ENCODE peak calls at places on chromosomes 6 and 20, in eight cellular contexts. H is A673, S is left ventricle myocardium inferior, W is AG10803, U is GM12865, X is PC-3, A is pancreas, P is fibroblast of the aortic adventitia. Z is an unnamed sample.

GRCh38 chr6:118391086-118391485 is 157.0 kb upstream of the PLN start:
- DNase-seq in H (no peak), S (no peak), W (peak; percentile 29), U (no peak), X (no peak), A (no peak), P (no peak), Z (peak; percentile 25)

GRCh38 chr6:79750806-79751205 is 119.7 kb downstream of the SH3BGRL2 start:
- DNase-seq in H (peak; percentile 15), S (no peak), W (no peak), U (no peak), X (no peak), A (no peak), P (no peak), Z (no peak)

GRCh38 chr6:37575221-37575620 is 75.5 kb upstream of the CCDC167 start:
- DNase-seq in H (no peak), S (no peak), W (no peak), U (no peak), X (no peak), A (peak; percentile 1), P (no peak), Z (no peak)

GRCh38 chr6:26170951-26171841 is 84.0 kb downstream of the HFE start:
- DNase-seq in H (no peak), S (no peak), W (no peak), U (no peak), X (no peak), A (no peak), P (no peak), Z (no peak)

GRCh38 chr6:129748212-129748900 is 38.4 kb upstream of the ARHGAP18 start:
- DNase-seq in H (peak; percentile 68), S (no peak), W (peak; percentile 57), U (peak; percentile 91), X (peak; percentile 70), A (no peak), P (peak; percentile 60), Z (peak; percentile 61)

GRCh38 chr6:2020909-2021308 is 224.5 kb downstream of the GMDS start:
- DNase-seq in H (peak; percentile 65), S (no peak), W (peak; percentile 79), U (no peak), X (peak; percentile 42), A (no peak), P (peak; percentile 54), Z (peak; percentile 58)

GRCh38 chr6:41371992-41372525 is 36.7 kb downstream of the NCR2 start:
- DNase-seq in H (peak; percentile 38), S (no peak), W (peak; percentile 25), U (no peak), X (no peak), A (no peak), P (peak; percentile 16), Z (no peak)

GRCh38 chr6:166461821-166462460 is 79.2 kb upstream of the MPC1 start:
- DNase-seq in H (no peak), S (no peak), W (no peak), U (no peak), X (no peak), A (no peak), P (no peak), Z (no peak)

GRCh38 chr6:5644523-5645183 is 362.1 kb downstream of the NRN1 start:
- DNase-seq in H (no peak), S (no peak), W (no peak), U (no peak), X (peak; percentile 68), A (no peak), P (no peak), Z (no peak)

GRCh38 chr6:89895273-89895874 is 1.1 kb downstream of the GJA10 start:
- DNase-seq in H (peak; percentile 38), S (no peak), W (peak; percentile 34), U (no peak), X (peak; percentile 55), A (no peak), P (peak; percentile 53), Z (peak; percentile 69)

GRCh38 chr20:61909821-61910220 is 155.9 kb downstream of the TAF4 start:
- DNase-seq in H (no peak), S (no peak), W (no peak), U (no peak), X (no peak), A (peak; percentile 22), P (no peak), Z (no peak)

GRCh38 chr6:83192871-83193746 is at the start of the genes PGM3 and RWDD2A:
- DNase-seq in H (peak; percentile 93), S (peak; percentile 92), W (peak; percentile 84), U (peak; percentile 93), X (peak; percentile 80), A (peak; percentile 95), P (peak; percentile 80), Z (peak; percentile 84)

GRCh38 chr6:44431118-44431725 is 43.7 kb downstream of the CDC5L start:
- DNase-seq in H (peak; percentile 73), S (no peak), W (peak; percentile 76), U (peak; percentile 59), X (peak; percentile 72), A (no peak), P (peak; percentile 86), Z (peak; percentile 73)

GRCh38 chr20:10665027-10665561 is 8.7 kb downstream of the JAG1 start:
- DNase-seq in H (no peak), S (no peak), W (no peak), U (no peak), X (no peak), A (no peak), P (peak; percentile 62), Z (peak; percentile 33)

GRCh38 chr20:59618131-59618530 is 13.8 kb downstream of the PHACTR3 start:
- DNase-seq in H (no peak), S (no peak), W (no peak), U (no peak), X (no peak), A (no peak), P (no peak), Z (no peak)

GRCh38 chr6:19035454-19035853 is 648.3 kb downstream of the RNF144B start:
- DNase-seq in H (no peak), S (no peak), W (no peak), U (no peak), X (no peak), A (no peak), P (no peak), Z (no peak)

GRCh38 chr20:57378646-57379262 is 12.4 kb upstream of the RBM38 start:
- DNase-seq in H (no peak), S (no peak), W (no peak), U (peak; percentile 58), X (no peak), A (no peak), P (no peak), Z (no peak)

GRCh38 chr20:25695532-25696383 is 895 bp downstream of the ZNF337 start:
- DNase-seq in H (peak; percentile 18), S (no peak), W (peak; percentile 17), U (peak; percentile 26), X (peak; percentile 22), A (no peak), P (peak; percentile 14), Z (no peak)

GRCh38 chr6:107707346-107708270 is 116.5 kb downstream of the SCML4 start:
- DNase-seq in H (no peak), S (no peak), W (no peak), U (no peak), X (no peak), A (no peak), P (no peak), Z (no peak)

GRCh38 chr6:25103603-25104002 is 167.8 kb upstream of the RIPOR2 start:
- DNase-seq in H (no peak), S (no peak), W (no peak), U (no peak), X (no peak), A (no peak), P (no peak), Z (no peak)

GRCh38 chr6:154606457-154606856 is 96.0 kb upstream of the CNKSR3 start:
- DNase-seq in H (no peak), S (no peak), W (no peak), U (peak; percentile 88), X (no peak), A (no peak), P (no peak), Z (no peak)

GRCh38 chr6:34697544-34697836 is 923 bp upstream of the ILRUN start:
- DNase-seq in H (no peak), S (no peak), W (no peak), U (no peak), X (no peak), A (no peak), P (no peak), Z (no peak)
- H3K4me3 ChIP-seq in H (peak overlapping the region; percentile 97), S (peak overlapping the region; percentile 98), W (peak overlapping the region; percentile 86), U (peak overlapping the region; percentile 87), X (peak overlapping the region; percentile 74), A (peak overlapping the region; percentile 85), P (peak overlapping the region; percentile 90), Z (peak overlapping the region; percentile 59)

GRCh38 chr6:8483650-8484049 is 48.3 kb upstream of the SLC35B3 start:
- DNase-seq in H (no peak), S (no peak), W (no peak), U (no peak), X (no peak), A (no peak), P (no peak), Z (no peak)

GRCh38 chr6:8478418-8478817 is 43.1 kb upstream of the SLC35B3 start:
- DNase-seq in H (no peak), S (no peak), W (no peak), U (no peak), X (no peak), A (no peak), P (no peak), Z (no peak)

GRCh38 chr6:8481727-8482126 is 46.4 kb upstream of the SLC35B3 start:
- DNase-seq in H (peak; percentile 61), S (no peak), W (peak; percentile 15), U (peak; percentile 18), X (peak; percentile 38), A (no peak), P (peak; percentile 2), Z (no peak)
- TF ChIP-seq CTCF in H (peak; percentile 74), S (no peak), W (peak; percentile 51), U (peak; percentile 23), X (peak; percentile 64), A (no peak), P (peak; percentile 17), Z (peak; percentile 16)

GRCh38 chr6:14210077-14210476 is 92.5 kb downstream of the CD83 start:
- DNase-seq in H (no peak), S (no peak), W (no peak), U (no peak), X (no peak), A (no peak), P (no peak), Z (no peak)
- H3K4me3 ChIP-seq in H (peak overlapping the region; percentile 54), S (peak overlapping the region; percentile 89), W (no peak overlapping the region), U (peak overlapping the region; percentile 57), X (peak overlapping the region; percentile 82), A (no peak overlapping the region), P (no peak overlapping the region), Z (no peak overlapping the region)

GRCh38 chr6:17341117-17341805 is 52.1 kb upstream of the CAP2 start:
- DNase-seq in H (no peak), S (no peak), W (no peak), U (no peak), X (no peak), A (no peak), P (no peak), Z (no peak)

GRCh38 chr6:17341891-17342290 is 51.5 kb upstream of the CAP2 start:
- DNase-seq in H (no peak), S (no peak), W (no peak), U (no peak), X (peak; percentile 18), A (no peak), P (no peak), Z (no peak)

GRCh38 chr6:17343215-17343614 is 50.2 kb upstream of the CAP2 start:
- DNase-seq in H (no peak), S (no peak), W (no peak), U (no peak), X (no peak), A (no peak), P (no peak), Z (no peak)

GRCh38 chr6:17336425-17336824 is 55.3 kb downstream of the RBM24 start:
- DNase-seq in H (no peak), S (no peak), W (peak; percentile 39), U (no peak), X (no peak), A (no peak), P (no peak), Z (peak; percentile 96)

GRCh38 chr6:17339308-17339670 is 54.1 kb upstream of the CAP2 start:
- DNase-seq in H (no peak), S (no peak), W (no peak), U (no peak), X (no peak), A (no peak), P (no peak), Z (no peak)
- TF ChIP-seq CTCF in H (no peak), S (no peak), W (no peak), U (no peak), X (no peak), A (no peak), P (no peak), Z (no peak)